ENCODE peak calls at places on chromosome 17, in ten cellular contexts. V is cardiac muscle cell, G is Peyer's patch, U is stomach, S is neural progenitor cell, Z is heart left ventricle, L is prostate gland, H is tibial nerve, Y is Panc1, N is uterus. K is an unnamed sample. For H3K4me1, the result is how much of the 10 kb centered on the place peaks cover.

GRCh38 chr17:48246623-48247022 is 139.1 kb downstream of the SNX11 start:
- DNase-seq in V (no peak), G (no peak), U (no peak), S (no peak), Z (no peak), L (no peak), H (no peak), Y (no peak), N (no peak), K (no peak)

GRCh38 chr17:28986714-28987367 is 19.0 kb downstream of the SEZ6 start:
- DNase-seq in V (no peak), G (no peak), U (no peak), S (peak), Z (no peak), L (no peak), H (no peak), Y (no peak), N (no peak), K (no peak)

GRCh38 chr17:57521606-57522435 is 223.3 kb downstream of the CCDC182 start:
- DNase-seq in V (no peak), G (no peak), U (no peak), S (no peak), Z (no peak), L (no peak), H (no peak), Y (no peak), N (no peak), K (no peak)

GRCh38 chr17:5640726-5641125 is 56.4 kb upstream of the NLRP1 start:
- DNase-seq in V (no peak), G (no peak), U (no peak), S (no peak), Z (no peak), L (no peak), H (no peak), Y (no peak), N (no peak), K (no peak)

GRCh38 chr17:79478051-79478461 is 132.8 kb downstream of the RBFOX3 start:
- DNase-seq in V (no peak), G (no peak), U (no peak), S (no peak), Z (no peak), L (no peak), H (no peak), Y (no peak), N (peak), K (no peak)

GRCh38 chr17:51224615-51225262 is 35.1 kb downstream of the MBTD1 start:
- DNase-seq in V (no peak), G (no peak), U (no peak), S (no peak), Z (no peak), L (no peak), H (no peak), Y (no peak), N (no peak), K (no peak)

GRCh38 chr17:17186051-17186450 is 20.1 kb downstream of the PLD6 start:
- DNase-seq in V (no peak), G (no peak), U (peak), S (no peak), Z (no peak), L (peak), H (no peak), Y (no peak), N (no peak), K (no peak)

GRCh38 chr17:82334622-82335394 is 1.2 kb upstream of the SECTM1 start:
- DNase-seq in V (peak), G (no peak), U (no peak), S (no peak), Z (peak), L (peak), H (no peak), Y (no peak), N (no peak), K (no peak)

GRCh38 chr17:31608659-31609254 is 217.3 kb downstream of the RAB11FIP4 start:
- DNase-seq in V (no peak), G (no peak), U (no peak), S (no peak), Z (no peak), L (no peak), H (no peak), Y (no peak), N (no peak), K (no peak)

GRCh38 chr17:44002141-44002848 is 2.1 kb upstream of the NAGS start:
- DNase-seq in V (peak), G (no peak), U (no peak), S (no peak), Z (no peak), L (no peak), H (no peak), Y (no peak), N (no peak), K (no peak)

GRCh38 chr17:60127068-60128064 is 22.4 kb upstream of the CA4 start:
- DNase-seq in V (no peak), G (peak), U (no peak), S (no peak), Z (no peak), L (peak), H (no peak), Y (no peak), N (no peak), K (no peak)

GRCh38 chr17:48160177-48160967 is 52.8 kb downstream of the SNX11 start:
- DNase-seq in V (no peak), G (no peak), U (peak), S (no peak), Z (no peak), L (no peak), H (no peak), Y (no peak), N (no peak), K (no peak)

GRCh38 chr17:38464723-38465419 is 36.6 kb downstream of the ARHGAP23 start:
- DNase-seq in V (peak), G (peak), U (peak), S (peak), Z (peak), L (peak), H (peak), Y (no peak), N (peak), K (peak)

GRCh38 chr17:70295732-70296131 is 126.4 kb downstream of the KCNJ2 start:
- DNase-seq in V (no peak), G (no peak), U (no peak), S (no peak), Z (peak), L (no peak), H (no peak), Y (no peak), N (no peak), K (peak)

GRCh38 chr17:57397402-57397801 is 141.1 kb downstream of the MSI2 start:
- DNase-seq in V (no peak), G (no peak), U (no peak), S (no peak), Z (no peak), L (no peak), H (no peak), Y (no peak), N (no peak), K (no peak)

GRCh38 chr17:5873781-5874180 is 196.4 kb upstream of the WSCD1 start:
- DNase-seq in V (no peak), G (no peak), U (no peak), S (no peak), Z (no peak), L (no peak), H (no peak), Y (no peak), N (no peak), K (no peak)

GRCh38 chr17:62188713-62189112 is 123.6 kb upstream of the MED13 start:
- DNase-seq in V (no peak), G (peak), U (peak), S (peak), Z (no peak), L (no peak), H (no peak), Y (no peak), N (no peak), K (no peak)

GRCh38 chr17:46929413-46929812 is 6.5 kb downstream of the GOSR2 start:
- DNase-seq in V (no peak), G (peak), U (no peak), S (no peak), Z (no peak), L (no peak), H (no peak), Y (no peak), N (no peak), K (no peak)

GRCh38 chr17:67565068-67565467 is 152.7 kb upstream of the NOL11 start:
- DNase-seq in V (no peak), G (no peak), U (no peak), S (no peak), Z (no peak), L (no peak), H (no peak), Y (no peak), N (no peak), K (no peak)

GRCh38 chr17:5592382-5592781 is 8.1 kb upstream of the NLRP1 start:
- DNase-seq in V (peak), G (no peak), U (no peak), S (peak), Z (no peak), L (no peak), H (no peak), Y (no peak), N (no peak), K (no peak)

GRCh38 chr17:17231621-17232302 is 5.2 kb downstream of the FLCN start:
- DNase-seq in V (no peak), G (peak), U (no peak), S (no peak), Z (no peak), L (no peak), H (no peak), Y (no peak), N (no peak), K (no peak)

GRCh38 chr17:64772845-64773299 is 110.8 kb upstream of the SMURF2 start:
- DNase-seq in V (no peak), G (peak), U (no peak), S (no peak), Z (no peak), L (no peak), H (no peak), Y (no peak), N (no peak), K (no peak)

GRCh38 chr17:48066656-48067055 is 18.5 kb downstream of the NFE2L1 start:
- DNase-seq in V (no peak), G (no peak), U (no peak), S (no peak), Z (no peak), L (no peak), H (no peak), Y (no peak), N (no peak), K (no peak)

GRCh38 chr17:28344011-28344410 is 8.4 kb downstream of the TNFAIP1 start:
- DNase-seq in V (no peak), G (no peak), U (no peak), S (no peak), Z (no peak), L (no peak), H (no peak), Y (no peak), N (no peak), K (no peak)

GRCh38 chr17:45231481-45232116 is 9.9 kb downstream of the FMNL1 start:
- DNase-seq in V (no peak), G (no peak), U (peak), S (peak), Z (peak), L (no peak), H (no peak), Y (no peak), N (no peak), K (peak)

GRCh38 chr17:65463242-65463641 is 98.2 kb downstream of the AXIN2 start:
- DNase-seq in V (peak), G (no peak), U (peak), S (no peak), Z (peak), L (peak), H (no peak), Y (no peak), N (peak), K (peak)

GRCh38 chr17:31491794-31492171 is 100.3 kb downstream of the RAB11FIP4 start:
- DNase-seq in V (no peak), G (peak), U (no peak), S (no peak), Z (no peak), L (peak), H (no peak), Y (no peak), N (no peak), K (no peak)

GRCh38 chr17:81727324-81728031 is 15.4 kb downstream of the SLC25A10 start:
- DNase-seq in V (no peak), G (peak), U (peak), S (no peak), Z (no peak), L (peak), H (no peak), Y (no peak), N (no peak), K (no peak)

GRCh38 chr17:72446525-72447250 is 325.9 kb downstream of the SOX9 start:
- DNase-seq in V (no peak), G (peak), U (no peak), S (no peak), Z (no peak), L (no peak), H (no peak), Y (no peak), N (no peak), K (no peak)
- H3K27ac ChIP-seq in V (no peak), G (peak), U (peak), S (no peak), Z (no peak), L (no peak), H (no peak), Y (peak), N (no peak), K (no peak)

GRCh38 chr17:42844761-42845555 is 578 bp downstream of the AOC2 start:
- DNase-seq in V (no peak), G (peak), U (no peak), S (no peak), Z (no peak), L (no peak), H (no peak), Y (no peak), N (no peak), K (no peak)
- H3K4me1 ChIP-seq in V (under half), G (under half), U (under half), S (under half), Z (under half), L (under half), H (under half), Y (under half), N (under half), K (under half)

DNA sequence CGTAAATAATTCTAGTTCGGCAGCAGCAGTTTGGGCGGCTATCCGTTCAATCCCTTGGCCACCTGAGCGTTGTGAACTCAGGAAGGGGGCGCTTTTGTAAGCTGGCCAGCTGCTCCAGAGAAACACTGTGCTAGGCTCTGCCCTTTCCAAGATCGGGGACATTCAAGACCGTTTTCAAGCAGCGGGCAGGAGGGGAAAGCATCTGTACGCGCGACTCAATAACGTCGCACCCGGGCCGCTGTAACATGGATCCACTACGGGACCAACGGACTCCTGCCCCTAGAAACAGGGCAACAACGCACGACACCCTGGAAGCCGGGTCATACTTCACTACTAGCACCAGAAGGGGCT is 463 bp downstream of the TOP2A start:
- DNase-seq in V (no peak), G (peak), U (no peak), S (peak), Z (no peak), L (no peak), H (no peak), Y (no peak), N (no peak), K (no peak)
- TF ChIP-seq CTCF in V (peak), G (no peak), U (no peak), S (peak), Z (no peak), L (no peak), H (no peak), Y (no peak), N (no peak), K (no peak)

DNA sequence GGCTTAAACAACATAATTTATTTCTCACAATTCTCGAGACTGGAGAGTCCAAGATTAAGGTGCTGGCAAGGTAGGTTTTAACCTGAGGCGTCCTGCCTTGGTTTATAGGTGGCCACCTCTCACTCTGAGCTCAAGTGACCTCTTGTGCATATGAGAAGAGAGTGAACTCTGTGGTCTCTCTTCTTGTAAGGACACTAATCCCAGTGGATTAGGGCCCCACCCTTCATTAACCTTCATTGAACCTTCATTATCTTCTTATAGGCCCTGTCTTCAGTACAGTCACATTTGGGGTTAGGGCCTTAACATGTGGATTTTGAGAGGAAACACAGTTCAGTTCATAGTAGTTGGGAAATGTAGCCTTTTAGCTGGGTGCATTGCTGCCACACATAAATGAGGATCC is 57.1 kb downstream of the MAP2K4 start:
- DNase-seq in V (no peak), G (no peak), U (no peak), S (no peak), Z (no peak), L (no peak), H (no peak), Y (no peak), N (no peak), K (no peak)
- H3K27ac ChIP-seq in V (no peak), G (no peak), U (no peak), S (no peak), Z (no peak), L (no peak), H (no peak), Y (no peak), N (no peak), K (no peak)

GRCh38 chr17:75508122-75508719 is 7.1 kb downstream of the CASKIN2 start:
- DNase-seq in V (no peak), G (no peak), U (no peak), S (no peak), Z (no peak), L (no peak), H (no peak), Y (no peak), N (no peak), K (no peak)
- H3K4me1 ChIP-seq in V (under half), G (under half), U (under half), S (under half), Z (under half), L (under half), H (under half), Y (under half), N (under half), K (half or more)

DNA sequence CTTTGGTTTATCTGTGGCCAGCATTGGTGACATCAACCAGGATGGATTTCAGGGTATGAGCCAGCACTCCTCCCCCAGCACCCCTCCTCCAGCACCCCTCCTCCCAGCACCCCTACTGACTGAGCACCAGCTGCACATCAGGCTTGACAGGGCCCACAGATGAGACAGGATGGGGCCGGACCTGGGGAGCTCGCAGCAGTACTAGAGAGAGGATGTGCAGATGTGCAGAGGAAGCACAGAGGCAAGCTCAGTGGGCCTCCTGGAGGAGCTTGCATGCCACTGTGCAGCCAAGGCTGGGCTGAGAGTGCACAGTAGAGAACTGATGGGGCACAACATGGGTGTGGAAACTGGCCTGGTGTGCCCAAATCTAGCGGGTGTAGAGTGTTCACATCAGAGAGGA is 16.2 kb downstream of the ITGA3 start:
- DNase-seq in V (no peak), G (no peak), U (no peak), S (no peak), Z (no peak), L (no peak), H (no peak), Y (no peak), N (no peak), K (no peak)
- TF ChIP-seq CTCF in V (no peak), G (no peak), U (no peak), S (no peak), Z (no peak), L (no peak), H (no peak), Y (no peak), N (no peak), K (no peak)

DNA sequence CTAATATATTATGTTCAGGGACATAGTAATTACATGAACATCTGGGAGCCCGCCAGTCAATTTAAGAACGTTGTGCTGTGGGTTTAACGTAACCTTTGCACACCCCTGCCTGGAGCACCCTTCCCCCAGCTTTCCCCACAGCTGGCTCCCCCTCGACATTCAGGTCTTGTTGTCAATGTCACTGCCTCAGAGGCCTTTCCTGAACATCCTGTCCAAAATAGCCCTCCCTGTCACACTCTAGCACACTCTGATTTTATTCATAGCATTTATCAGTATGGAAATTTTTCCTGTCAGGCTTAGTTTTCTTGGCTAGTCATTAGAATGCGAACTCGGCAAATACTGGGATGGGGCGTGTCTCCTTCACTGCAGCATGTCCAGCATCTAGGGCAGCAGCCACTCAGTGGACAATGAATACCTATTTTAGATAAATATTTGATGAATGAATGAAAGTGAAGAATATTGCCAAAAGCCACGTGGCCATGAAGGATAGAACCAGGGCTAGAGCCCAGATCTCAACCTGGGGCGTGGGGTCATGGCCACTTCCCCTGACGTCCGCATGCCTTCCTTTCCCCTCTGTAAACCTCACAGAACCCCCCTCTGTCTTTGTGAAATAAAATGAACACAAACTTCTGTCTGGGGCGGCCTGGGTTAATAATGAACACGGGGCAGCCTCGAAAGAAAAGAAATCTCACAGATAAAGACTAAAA is 10.5 kb downstream of the PIK3R6 start:
- DNase-seq in V (peak), G (peak), U (no peak), S (no peak), Z (no peak), L (no peak), H (no peak), Y (no peak), N (no peak), K (no peak)
- H3K27ac ChIP-seq in V (no peak), G (no peak), U (no peak), S (no peak), Z (peak), L (no peak), H (no peak), Y (no peak), N (no peak), K (peak)

GRCh38 chr17:77286391-77286640 is 145.5 kb downstream of the SEC14L1 start:
- DNase-seq in V (no peak), G (no peak), U (no peak), S (no peak), Z (no peak), L (no peak), H (no peak), Y (no peak), N (no peak), K (no peak)
- H3K4me1 ChIP-seq in V (under half), G (under half), U (half or more), S (under half), Z (under half), L (under half), H (under half), Y (half or more), N (under half), K (under half)

K was measured in heart right ventricle.